ENCODE peak calls at places on chromosomes 4 and X, in eight cellular contexts. D is IMR-90, K is body of pancreas, S is heart right ventricle, Y is stomach, I is hepatocyte, U is adrenal gland, O is AG04450. V is an unnamed sample. For H3K27me3, the result is how much of the 10 kb centered on the place peaks cover.

GRCh38 chr4:165631208-165631894 is 241.7 kb upstream of the TLL1 start:
- DNase-seq in D (no peak), K (no peak), S (no peak), Y (no peak), I (no peak), U (no peak), O (no peak), V (no peak)

GRCh38 chrX:30713061-30713525 is 59.9 kb downstream of the GK start:
- DNase-seq in D (peak), K (peak), S (no peak), Y (peak), I (peak), U (peak), O (peak), V (peak)

GRCh38 chr4:138053601-138054322 is 188.4 kb downstream of the SLC7A11 start:
- DNase-seq in D (peak), K (no peak), S (no peak), Y (no peak), I (peak), U (peak), O (peak), V (no peak)

GRCh38 chr4:84413954-84414353 is 85.1 kb downstream of the NKX6-1 start:
- DNase-seq in D (no peak), K (no peak), S (no peak), Y (no peak), I (no peak), U (no peak), O (no peak), V (no peak)

GRCh38 chr4:185874516-185875230 is 62.7 kb upstream of the SORBS2 start:
- DNase-seq in D (peak), K (peak), S (no peak), Y (no peak), I (no peak), U (no peak), O (peak), V (no peak)

GRCh38 chrX:85988353-85988752 is 59.0 kb downstream of the CHM start:
- DNase-seq in D (no peak), K (no peak), S (no peak), Y (no peak), I (no peak), U (no peak), O (no peak), V (no peak)

GRCh38 chr4:1047106-1047975 is 35.9 kb downstream of the FGFRL1 start:
- DNase-seq in D (no peak), K (peak), S (peak), Y (peak), I (no peak), U (peak), O (no peak), V (no peak)

GRCh38 chr4:41538887-41539498 is 1.0 kb downstream of the LIMCH1 start:
- DNase-seq in D (no peak), K (no peak), S (peak), Y (no peak), I (no peak), U (peak), O (no peak), V (no peak)

GRCh38 chr4:48799157-48799556 is 19.1 kb upstream of the FRYL start:
- DNase-seq in D (no peak), K (no peak), S (no peak), Y (no peak), I (no peak), U (no peak), O (no peak), V (no peak)

GRCh38 chr4:184450045-184450444 is 24.3 kb downstream of the IRF2 start:
- DNase-seq in D (peak), K (no peak), S (no peak), Y (no peak), I (no peak), U (no peak), O (peak), V (no peak)

GRCh38 chrX:74119016-74119910 is 184.7 kb upstream of the ZCCHC13 start:
- DNase-seq in D (peak), K (no peak), S (no peak), Y (no peak), I (no peak), U (no peak), O (no peak), V (no peak)

GRCh38 chr4:81724925-81725329 is 253.2 kb upstream of the RASGEF1B start:
- DNase-seq in D (no peak), K (peak), S (peak), Y (peak), I (peak), U (peak), O (no peak), V (peak)

GRCh38 chr4:66178901-66179300 is 508.6 kb upstream of the EPHA5 start:
- DNase-seq in D (no peak), K (no peak), S (no peak), Y (no peak), I (no peak), U (no peak), O (no peak), V (no peak)

GRCh38 chr4:181294421-181294820 is 948.8 kb upstream of the TENM3 start:
- DNase-seq in D (no peak), K (no peak), S (no peak), Y (no peak), I (no peak), U (no peak), O (no peak), V (no peak)

GRCh38 chr4:41212221-41213203 is 1.8 kb downstream of the APBB2 start:
- DNase-seq in D (peak), K (peak), S (no peak), Y (peak), I (peak), U (no peak), O (no peak), V (no peak)

GRCh38 chr4:128285085-128286023 is 2.3 kb downstream of the PGRMC2 start:
- DNase-seq in D (no peak), K (peak), S (no peak), Y (no peak), I (peak), U (no peak), O (no peak), V (no peak)

GRCh38 chr4:106763044-106763443 is 273.1 kb downstream of the DKK2 start:
- DNase-seq in D (no peak), K (no peak), S (no peak), Y (no peak), I (no peak), U (no peak), O (no peak), V (no peak)

DNA sequence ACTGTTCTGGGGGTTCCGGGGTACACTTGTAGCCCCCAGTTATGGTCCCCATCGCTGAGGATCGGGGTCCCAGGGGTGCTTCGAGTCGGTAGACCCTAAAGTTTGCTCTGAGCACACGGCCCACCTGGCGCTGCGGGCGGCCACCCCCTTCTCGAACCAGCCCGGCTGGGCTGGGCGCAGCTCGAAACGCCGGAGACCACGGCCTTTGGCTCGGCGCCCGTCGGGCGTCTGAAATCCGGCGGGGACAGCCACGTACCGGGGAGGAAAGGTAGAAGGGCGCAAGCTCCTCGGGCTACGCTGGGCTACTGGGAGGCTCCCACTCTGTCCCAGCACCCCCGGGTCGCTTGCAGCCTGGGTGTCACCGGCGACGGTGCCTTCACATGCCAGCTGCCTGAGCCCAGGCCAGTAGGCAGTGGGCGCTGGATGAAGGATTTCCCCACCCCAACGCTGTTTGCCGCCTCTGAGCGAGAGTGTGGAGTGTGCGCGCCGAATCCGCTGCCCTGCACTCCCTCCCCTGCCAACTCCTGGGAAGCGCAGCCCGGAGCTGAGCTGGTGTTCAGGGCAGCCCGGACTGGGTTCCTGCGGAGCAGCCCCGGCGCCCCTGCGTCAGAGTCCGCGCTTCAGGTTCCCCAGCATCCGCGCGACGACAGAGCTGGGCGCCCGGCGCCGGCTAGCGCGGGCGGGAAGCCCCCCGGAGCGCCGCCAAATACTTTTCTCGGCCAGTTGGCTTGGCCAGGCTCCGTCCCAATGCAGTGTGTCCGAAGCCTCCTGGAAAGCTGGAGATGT is 637 bp downstream of the MAMLD1 start:
- DNase-seq in D (peak), K (peak), S (peak), Y (no peak), I (peak), U (peak), O (no peak), V (no peak)
- H3K4me3 ChIP-seq in D (peak), K (peak), S (peak), Y (peak), I (peak), U (no peak), O (peak), V (peak)

GRCh38 chr4:77155631-77156345 is 1.2 kb upstream of the CCNG2 start:
- DNase-seq in D (no peak), K (no peak), S (no peak), Y (no peak), I (no peak), U (no peak), O (no peak), V (no peak)
- H3K27ac ChIP-seq in D (no peak), K (peak), S (peak), Y (peak), I (peak), U (no peak), O (no peak), V (no peak)

GRCh38 chr4:86247328-86247727 is 112.5 kb downstream of the MAPK10 start:
- DNase-seq in D (no peak), K (no peak), S (no peak), Y (no peak), I (no peak), U (no peak), O (no peak), V (no peak)
- H3K27me3 ChIP-seq in D (under half), K (under half), S (under half), Y (under half), I (under half), U (under half), O (under half), V (under half)

GRCh38 chr4:25330905-25331816 is 18.6 kb downstream of the ZCCHC4 start:
- DNase-seq in D (no peak), K (no peak), S (no peak), Y (no peak), I (no peak), U (no peak), O (no peak), V (no peak)
- H3K4me3 ChIP-seq in D (no peak), K (no peak), S (no peak), Y (peak), I (no peak), U (no peak), O (peak), V (peak)

GRCh38 chrX:17414057-17414658 is 39.2 kb downstream of the NHS start:
- DNase-seq in D (no peak), K (no peak), S (no peak), Y (no peak), I (no peak), U (no peak), O (no peak), V (no peak)
- H3K27ac ChIP-seq in D (no peak), K (no peak), S (no peak), Y (no peak), I (no peak), U (no peak), O (no peak), V (no peak)

GRCh38 chr4:7910721-7911015 is 29.0 kb downstream of the AFAP1 start:
- DNase-seq in D (no peak), K (no peak), S (no peak), Y (no peak), I (no peak), U (no peak), O (no peak), V (no peak)
- H3K27me3 ChIP-seq in D (under half), K (under half), S (under half), Y (under half), I (under half), U (under half), O (under half), V (under half)

GRCh38 chr4:54570822-54571221 is 86.9 kb upstream of the KIT start:
- DNase-seq in D (no peak), K (no peak), S (no peak), Y (no peak), I (no peak), U (no peak), O (no peak), V (no peak)
- H3K4me3 ChIP-seq in D (no peak), K (no peak), S (no peak), Y (no peak), I (no peak), U (no peak), O (no peak), V (no peak)

GRCh38 chr4:103422467-103423219 is 224.5 kb upstream of the CENPE start:
- DNase-seq in D (no peak), K (no peak), S (no peak), Y (no peak), I (no peak), U (no peak), O (no peak), V (no peak)

GRCh38 chr4:103423261-103423660 is 225.1 kb upstream of the CENPE start:
- DNase-seq in D (no peak), K (no peak), S (no peak), Y (no peak), I (no peak), U (no peak), O (no peak), V (no peak)

GRCh38 chr4:103425406-103425805 is 227.3 kb upstream of the CENPE start:
- DNase-seq in D (no peak), K (no peak), S (no peak), Y (no peak), I (no peak), U (no peak), O (no peak), V (no peak)

GRCh38 chr4:103429283-103429682 is 231.1 kb upstream of the CENPE start:
- DNase-seq in D (no peak), K (no peak), S (no peak), Y (no peak), I (no peak), U (no peak), O (no peak), V (no peak)

DNA sequence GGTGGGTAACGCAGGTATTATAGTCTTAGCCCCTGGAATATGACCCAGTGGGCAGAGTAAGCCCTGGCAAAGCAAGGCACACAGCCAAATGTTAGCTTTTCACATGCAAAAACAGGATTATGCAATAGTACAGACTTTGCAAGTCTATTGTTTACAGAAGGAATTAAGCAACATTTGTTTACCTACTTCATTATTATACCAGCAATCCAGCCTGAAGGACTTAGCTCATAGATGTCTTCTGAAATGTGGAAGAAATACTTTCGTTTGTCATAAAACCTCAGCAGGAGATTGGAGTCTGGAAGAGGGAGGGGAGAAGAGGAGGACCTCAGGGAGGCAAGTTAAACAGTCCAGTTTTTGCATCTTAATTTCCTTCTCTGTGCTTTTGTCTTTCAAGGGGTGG is 226.7 kb upstream of the CENPE start:
- DNase-seq in D (no peak), K (peak), S (no peak), Y (peak), I (peak), U (no peak), O (no peak), V (no peak)
- H3K27ac ChIP-seq in D (no peak), K (no peak), S (no peak), Y (no peak), I (no peak), U (no peak), O (no peak), V (no peak)

GRCh38 chr4:37447886-37448285 is 203.3 kb downstream of the NWD2 start:
- DNase-seq in D (no peak), K (no peak), S (no peak), Y (no peak), I (no peak), U (no peak), O (no peak), V (no peak)
- H3K27me3 ChIP-seq in D (under half), K (under half), S (under half), Y (under half), I (under half), U (under half), O (under half), V (under half)

GRCh38 chr4:123398803-123399637 is 2.4 kb downstream of the SPRY1 start:
- DNase-seq in D (peak), K (peak), S (peak), Y (peak), I (peak), U (peak), O (no peak), V (peak)

GRCh38 chr4:123399638-123400358 is 3.2 kb downstream of the SPRY1 start:
- DNase-seq in D (no peak), K (peak), S (no peak), Y (no peak), I (no peak), U (no peak), O (no peak), V (no peak)

GRCh38 chr4:123398151-123398802 is 1.7 kb downstream of the SPRY1 start:
- DNase-seq in D (peak), K (peak), S (peak), Y (peak), I (peak), U (peak), O (no peak), V (peak)

GRCh38 chr4:123403205-123403604 is 6.6 kb downstream of the SPRY1 start:
- DNase-seq in D (no peak), K (no peak), S (no peak), Y (no peak), I (no peak), U (no peak), O (no peak), V (no peak)

DNA sequence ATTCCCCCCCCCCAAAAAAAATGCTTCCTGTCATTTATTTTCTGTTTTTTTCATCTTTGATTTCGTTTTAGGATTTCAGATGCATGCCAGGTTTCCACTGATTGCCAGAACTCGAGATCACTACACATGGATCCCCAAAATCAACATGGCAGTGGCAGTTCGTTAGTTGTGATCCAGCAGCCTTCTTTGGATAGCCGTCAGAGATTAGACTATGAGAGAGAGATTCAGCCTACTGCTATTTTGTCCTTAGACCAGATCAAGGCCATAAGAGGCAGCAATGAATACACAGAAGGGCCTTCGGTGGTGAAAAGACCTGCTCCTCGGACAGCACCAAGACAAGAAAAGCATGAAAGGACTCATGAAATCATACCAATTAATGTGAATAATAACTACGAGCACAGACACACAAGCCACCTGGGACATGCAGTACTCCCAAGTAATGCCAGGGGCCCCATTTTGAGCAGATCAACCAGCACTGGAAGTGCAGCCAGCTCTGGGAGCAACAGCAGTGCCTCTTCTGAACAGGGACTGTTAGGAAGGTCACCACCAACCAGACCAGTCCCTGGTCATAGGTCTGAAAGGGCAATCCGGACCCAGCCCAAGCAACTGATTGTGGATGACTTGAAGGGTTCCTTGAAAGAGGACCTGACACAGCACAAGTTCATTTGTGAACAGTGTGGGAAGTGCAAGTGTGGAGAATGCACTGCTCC is 5.0 kb downstream of the SPRY1 start:
- DNase-seq in D (no peak), K (no peak), S (no peak), Y (no peak), I (no peak), U (no peak), O (no peak), V (no peak)
- H3K4me3 ChIP-seq in D (no peak), K (no peak), S (peak), Y (peak), I (no peak), U (no peak), O (no peak), V (no peak)

V was measured in CD8-positive, alpha-beta memory T cell.